ENCODE peak calls at places on chromosome 4, in eight cellular contexts. I is thyroid gland, N is H54, O is esophagus squamous epithelium, K is body of pancreas, Z is GM12891, G is NB4, Q is right lobe of liver. V is an unnamed sample.

GRCh38 chr4:3780347-3781171 is 14.4 kb downstream of the ADRA2C start:
- DNase-seq in K (peak), G (no peak), I (no peak), Q (no peak), N (no peak), O (no peak), Z (no peak), V (no peak)

GRCh38 chr4:56575820-56576429 is 70.3 kb downstream of the ARL9 start:
- DNase-seq in N (no peak), I (no peak), K (no peak), O (no peak), G (peak), Z (no peak), Q (no peak), V (no peak)

GRCh38 chr4:185867770-185868169 is 55.8 kb upstream of the SORBS2 start:
- DNase-seq in N (no peak), K (no peak), G (no peak), O (no peak), Q (no peak), Z (no peak), I (no peak), V (no peak)

GRCh38 chr4:107699466-107700206 is 20.4 kb downstream of the PAPSS1 start:
- DNase-seq in Z (no peak), O (no peak), Q (no peak), K (no peak), N (no peak), I (no peak), G (no peak), V (no peak)

GRCh38 chr4:15729910-15730533 is 27.2 kb downstream of the BST1 start:
- DNase-seq in N (peak), Z (peak), G (peak), Q (no peak), I (no peak), K (peak), O (no peak), V (no peak)

GRCh38 chr4:17613761-17614415 is 553 bp upstream of the MED28 start:
- DNase-seq in N (peak), O (no peak), Q (peak), I (peak), K (no peak), G (peak), Z (no peak), V (no peak)

GRCh38 chr4:98586634-98587354 is 71.6 kb downstream of the TSPAN5 start:
- DNase-seq in K (no peak), O (no peak), G (no peak), Z (no peak), N (no peak), I (no peak), Q (no peak), V (no peak)

GRCh38 chr4:118281611-118282442 is 71.0 kb downstream of the PRSS12 start:
- DNase-seq in N (no peak), Q (no peak), O (no peak), K (peak), Z (no peak), I (peak), G (peak), V (no peak)

GRCh38 chr4:168409089-168409801 is 71.0 kb downstream of the DDX60L start:
- DNase-seq in Z (no peak), I (no peak), K (no peak), G (no peak), Q (no peak), N (no peak), O (no peak), V (no peak)

GRCh38 chr4:69649207-69649606 is 3.8 kb downstream of the UGT2A1 start:
- DNase-seq in G (no peak), Z (no peak), O (no peak), K (no peak), N (no peak), I (no peak), Q (no peak), V (no peak)

GRCh38 chr4:34720563-34720962 is 1523.8 kb downstream of the ARAP2 start:
- DNase-seq in O (no peak), K (no peak), Q (no peak), I (no peak), N (peak), Z (no peak), G (peak), V (no peak)

GRCh38 chr4:142698541-142698940 is 147.6 kb downstream of the INPP4B start:
- DNase-seq in I (no peak), O (no peak), Q (no peak), K (no peak), G (no peak), Z (no peak), N (no peak), V (no peak)

GRCh38 chr4:53431052-53431451 is 53.6 kb downstream of the FIP1L1 start:
- DNase-seq in O (no peak), G (peak), N (no peak), Z (no peak), I (no peak), Q (no peak), K (no peak), V (no peak)

GRCh38 chr4:54032558-54033135 is 31.8 kb downstream of the CHIC2 start:
- DNase-seq in G (peak), K (no peak), Q (no peak), O (no peak), N (no peak), I (no peak), Z (no peak), V (no peak)

GRCh38 chr4:143294310-143294709 is 42.4 kb upstream of the GAB1 start:
- DNase-seq in Q (peak), N (no peak), Z (no peak), I (peak), O (no peak), G (no peak), K (peak), V (peak)

GRCh38 chr4:78774395-78774794 is 1.8 kb upstream of the BMP2K start:
- DNase-seq in I (no peak), Z (no peak), O (no peak), N (no peak), G (no peak), K (no peak), Q (no peak), V (no peak)

GRCh38 chr4:164807611-164808010 is 53.7 kb downstream of the SMIM31 start:
- DNase-seq in Z (no peak), G (no peak), Q (no peak), I (peak), O (no peak), N (peak), K (no peak), V (peak)

GRCh38 chr4:138678985-138679746 is 336.4 kb upstream of the NOCT start:
- DNase-seq in I (no peak), G (no peak), K (no peak), O (no peak), Q (no peak), Z (no peak), N (no peak), V (no peak)

GRCh38 chr4:121648518-121648917 is 48.3 kb downstream of the ANXA5 start:
- DNase-seq in N (no peak), Z (no peak), O (no peak), Q (no peak), I (no peak), K (no peak), G (no peak), V (no peak)

GRCh38 chr4:22031423-22031822 is 82.9 kb upstream of the KCNIP4 start:
- DNase-seq in Q (no peak), I (no peak), K (no peak), Z (no peak), O (no peak), G (no peak), N (no peak), V (no peak)

GRCh38 chr4:142293536-142293935 is 552.6 kb downstream of the INPP4B start:
- DNase-seq in I (no peak), G (no peak), Q (no peak), K (no peak), Z (no peak), O (no peak), N (no peak), V (no peak)

GRCh38 chr4:150572704-150573504 is 9.0 kb upstream of the MAB21L2 start:
- DNase-seq in Z (no peak), G (no peak), I (no peak), Q (no peak), O (no peak), K (no peak), N (no peak), V (no peak)

GRCh38 chr4:179817317-179817716 is 2375.1 kb upstream of the AGA start:
- DNase-seq in Q (no peak), Z (no peak), O (no peak), K (no peak), N (no peak), I (no peak), G (no peak), V (no peak)

GRCh38 chr4:20474119-20474518 is 222.4 kb downstream of the SLIT2 start:
- DNase-seq in I (no peak), O (no peak), Q (no peak), G (peak), Z (no peak), N (no peak), K (no peak), V (no peak)

GRCh38 chr4:169121920-169122319 is 111.9 kb upstream of the CBR4 start:
- DNase-seq in G (no peak), O (no peak), K (no peak), Z (no peak), Q (no peak), I (no peak), N (no peak), V (no peak)

GRCh38 chr4:157294575-157294974 is 74.0 kb downstream of the GRIA2 start:
- DNase-seq in N (no peak), I (no peak), Q (no peak), K (no peak), O (no peak), G (no peak), Z (no peak), V (no peak)

GRCh38 chr4:159455675-159456235 is 352.9 kb downstream of the RAPGEF2 start:
- DNase-seq in Q (no peak), K (no peak), Z (no peak), I (peak), G (peak), O (no peak), N (no peak), V (no peak)

GRCh38 chr4:141905751-141906150 is 269.4 kb downstream of the IL15 start:
- DNase-seq in Z (no peak), N (no peak), K (no peak), G (no peak), I (no peak), Q (no peak), O (no peak), V (no peak)

GRCh38 chr4:113616443-113616842 is 145.1 kb downstream of the CAMK2D start:
- DNase-seq in O (no peak), K (no peak), Z (no peak), N (no peak), I (no peak), Q (no peak), G (no peak), V (no peak)

GRCh38 chr4:156635046-156635445 is 336.6 kb downstream of the PDGFC start:
- DNase-seq in I (no peak), Q (no peak), Z (no peak), K (no peak), G (no peak), O (no peak), N (no peak), V (no peak)

DNA sequence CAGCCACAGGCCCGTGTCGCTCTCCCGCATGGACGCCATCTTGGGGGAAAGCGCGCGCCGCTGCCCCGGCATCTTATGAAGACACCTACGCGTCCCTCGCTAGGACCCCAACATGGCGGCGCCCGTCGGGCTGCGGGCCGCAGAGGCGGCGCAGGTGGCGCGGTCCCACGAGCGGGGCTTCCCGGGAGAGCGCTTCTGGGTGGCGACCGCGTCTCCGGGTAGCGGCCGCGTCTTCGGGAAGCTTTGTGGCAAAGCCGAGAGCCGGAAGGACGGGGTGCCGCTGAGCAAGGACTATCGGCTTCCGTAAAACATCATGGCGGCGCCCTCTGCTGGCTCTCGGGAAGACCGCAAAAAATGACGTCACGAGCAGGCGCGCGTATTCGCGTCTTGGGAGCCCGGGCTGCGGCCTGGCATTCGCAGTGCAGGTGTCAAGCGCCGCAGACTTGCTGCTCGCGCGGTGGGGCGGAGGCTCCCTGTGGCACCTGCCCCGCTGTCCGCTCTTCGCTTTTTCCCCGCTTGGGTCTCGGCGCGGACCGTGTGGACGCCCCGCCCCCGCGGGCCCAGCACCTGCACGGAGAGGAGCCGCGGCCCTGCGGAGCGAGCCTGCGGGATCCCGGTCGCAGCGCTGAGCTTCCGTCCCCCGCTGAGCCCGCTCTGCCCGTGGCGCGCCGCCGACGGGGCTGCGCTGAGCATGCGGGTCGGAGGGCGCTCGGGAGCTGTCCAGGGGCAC is at the start of gene NELFA:
- DNase-seq in G (peak), O (peak), Z (peak), K (peak), N (peak), I (peak), Q (peak), V (peak)
- TF ChIP-seq POLR2A in G (peak), O (peak), Z (peak), K (peak), N (peak), I (peak), Q (peak), V (peak)

DNA sequence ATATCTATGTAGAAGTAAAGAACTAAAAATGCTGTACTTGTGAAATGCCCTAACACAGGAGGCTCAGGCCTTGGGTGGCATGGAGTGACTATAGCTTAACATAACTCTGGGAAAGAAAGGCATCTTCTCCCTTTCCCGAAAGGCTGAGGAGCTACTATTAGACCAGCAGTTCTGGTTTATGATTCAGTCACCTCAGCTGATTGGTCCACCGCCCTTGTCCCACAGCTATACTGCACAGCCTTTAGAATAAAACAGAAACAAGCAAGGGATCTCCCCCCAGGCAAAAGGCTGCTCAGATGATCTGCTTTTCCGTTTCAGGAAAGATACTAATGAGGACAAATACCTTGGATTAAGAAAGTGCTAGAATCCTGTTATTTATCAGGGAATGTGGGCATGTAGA is 171.3 kb downstream of the SNCA start:
- DNase-seq in K (no peak), G (no peak), N (no peak), I (no peak), Q (no peak), Z (no peak), O (no peak), V (no peak)
- TF ChIP-seq POLR2A in K (no peak), G (no peak), N (no peak), I (no peak), Q (no peak), Z (no peak), O (no peak), V (no peak)

GRCh38 chr4:93839704-93840103 is 11.2 kb downstream of the ATOH1 start:
- DNase-seq in I (no peak), N (no peak), O (no peak), Z (no peak), Q (no peak), K (no peak), G (no peak), V (no peak)
- TF ChIP-seq POLR2A in I (no peak), N (no peak), O (no peak), Z (no peak), Q (no peak), K (no peak), G (no peak), V (no peak)

GRCh38 chr4:665751-666435 is 8.2 kb downstream of the ATP5ME start:
- DNase-seq in O (no peak), I (peak), K (peak), N (no peak), Q (no peak), Z (no peak), G (no peak), V (no peak)

GRCh38 chr4:667545-667925 is 6.5 kb downstream of the ATP5ME start:
- DNase-seq in G (no peak), N (no peak), O (no peak), Q (no peak), K (peak), I (no peak), Z (no peak), V (no peak)

GRCh38 chr4:666436-666810 is 7.7 kb downstream of the ATP5ME start:
- DNase-seq in K (peak), O (no peak), Q (no peak), G (no peak), N (no peak), Z (no peak), I (no peak), V (no peak)

GRCh38 chr4:665381-665750 is 8.7 kb downstream of the ATP5ME start:
- DNase-seq in I (peak), O (no peak), G (no peak), Z (no peak), N (no peak), Q (no peak), K (no peak), V (no peak)

DNA sequence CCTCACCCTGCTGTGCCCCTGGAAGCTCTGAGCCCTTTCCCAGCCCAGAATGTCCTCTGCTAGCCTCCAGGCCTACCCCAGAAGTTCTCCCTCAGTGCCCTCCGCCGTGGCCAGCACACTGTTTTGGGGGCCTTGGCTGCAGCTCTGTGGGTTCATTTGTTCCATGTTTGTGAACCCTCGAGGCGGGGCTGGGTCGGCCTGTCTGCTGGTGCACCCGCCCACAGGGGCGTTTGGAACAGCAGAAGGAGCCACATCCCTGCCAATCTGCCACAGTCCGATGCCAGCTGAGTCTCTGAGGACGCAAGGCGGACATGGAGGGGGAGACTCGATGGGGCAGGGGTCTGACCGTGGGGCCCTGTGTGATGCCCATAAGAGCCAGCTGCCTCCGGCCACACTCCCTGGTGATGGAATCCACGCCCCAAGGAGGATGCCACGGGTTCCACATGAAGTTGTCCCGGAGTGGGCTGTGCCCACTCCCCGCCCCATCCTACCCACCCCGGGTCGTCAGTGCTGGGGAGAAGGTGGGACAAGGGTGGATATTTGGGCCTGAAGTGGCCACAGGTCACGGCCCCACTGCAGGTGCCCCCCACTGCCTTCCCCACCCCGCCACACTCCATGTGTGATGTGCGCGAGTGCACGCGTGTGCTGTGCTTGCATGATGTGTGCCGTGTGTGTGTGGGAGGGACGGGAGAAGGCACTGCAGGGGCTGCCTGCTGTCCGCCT is 7.1 kb downstream of the ATP5ME start:
- DNase-seq in Z (no peak), I (no peak), Q (no peak), K (peak), N (no peak), O (no peak), G (no peak), V (no peak)
- TF ChIP-seq POLR2A in Z (no peak), I (no peak), Q (no peak), K (no peak), N (no peak), O (no peak), G (no peak), V (no peak)

GRCh38 chr4:109702950-109703663 is at the start of gene CASP6:
- DNase-seq in Q (peak), Z (peak), O (peak), K (peak), N (peak), G (peak), I (peak), V (peak)
- TF ChIP-seq POLR2A in Q (peak), Z (no peak), O (peak), K (peak), N (peak), G (no peak), I (peak), V (no peak)

GRCh38 chr4:152682143-152682542 is 2.3 kb upstream of the TMEM154 start:
- DNase-seq in N (no peak), K (no peak), I (no peak), Q (no peak), Z (no peak), O (no peak), G (no peak), V (no peak)

GRCh38 chr4:152678841-152679240 is 956 bp downstream of the TMEM154 start:
- DNase-seq in Q (no peak), K (no peak), Z (no peak), I (no peak), G (peak), O (no peak), N (no peak), V (no peak)

GRCh38 chr4:152680988-152681731 is 1.4 kb upstream of the TMEM154 start:
- DNase-seq in Q (no peak), N (no peak), I (no peak), G (peak), K (no peak), Z (no peak), O (no peak), V (no peak)

GRCh38 chr4:152676052-152676854 is 3.5 kb downstream of the TMEM154 start:
- DNase-seq in N (no peak), Q (no peak), K (no peak), I (no peak), Z (no peak), O (no peak), G (no peak), V (no peak)

DNA sequence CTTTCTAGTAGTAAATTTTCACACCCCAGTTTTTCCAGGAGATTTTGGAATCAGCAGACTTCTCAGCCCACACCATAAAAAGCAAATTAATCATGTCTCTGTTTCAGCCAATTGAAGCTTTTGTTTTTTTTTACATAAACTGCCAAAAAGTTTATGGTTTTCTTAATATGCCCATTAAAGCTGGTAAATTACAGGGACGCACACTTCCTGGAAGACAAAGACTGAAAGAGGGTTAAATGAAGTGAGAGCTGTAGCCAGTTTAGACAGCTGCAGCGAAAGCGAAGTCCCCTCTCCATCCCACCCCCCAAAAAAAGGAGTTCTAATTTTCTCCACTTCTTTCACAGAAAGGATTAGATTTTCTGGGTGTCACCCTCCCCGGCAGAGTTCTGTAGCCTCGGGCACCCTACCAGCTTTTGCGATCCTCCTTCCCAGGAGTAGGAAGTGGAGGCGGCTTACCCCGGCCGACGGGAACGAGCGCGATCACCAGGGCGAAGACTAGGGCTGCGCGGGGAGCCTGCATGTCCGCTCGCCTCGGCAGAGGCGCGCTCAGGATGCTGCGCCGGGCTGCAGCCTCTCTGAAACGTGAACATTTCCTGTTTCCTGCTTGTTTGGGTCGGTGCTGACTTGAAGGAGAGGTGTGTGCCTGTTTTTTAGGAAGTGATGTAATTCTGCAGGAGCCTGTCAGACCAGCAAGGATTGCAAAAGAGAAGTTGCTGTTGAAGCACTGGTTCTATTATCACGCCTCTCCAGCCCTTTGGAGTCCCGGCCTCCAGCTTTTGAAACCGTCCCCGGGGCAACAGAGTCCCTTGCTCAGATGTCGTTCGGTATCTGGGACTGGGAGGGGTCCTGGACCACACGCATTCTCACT is at the start of gene TMEM154:
- DNase-seq in G (peak), Z (peak), Q (peak), K (peak), N (peak), O (peak), I (peak), V (peak)
- TF ChIP-seq POLR2A in G (peak), Z (peak), Q (peak), K (peak), N (peak), O (peak), I (no peak), V (no peak)

V was measured in stomach.